ENCODE peak calls at places on chromosome 2, in nine cellular contexts. One of them, this sample, is unnamed.

GRCh38 chr2:15577071-15577706 is 14.5 kb upstream of the DDX1 start:
- DNase-seq in HCT116: peak; percentile 69
- DNase-seq in PC-3: peak; percentile 89
- DNase-seq in lower lobe of right lung: peak; percentile 80
- DNase-seq in brain microvascular endothelial cell: peak; percentile 88
- DNase-seq in astrocyte of the spinal cord: peak; percentile 78
- DNase-seq in IMR-90: peak; percentile 78
- DNase-seq in fibroblast of villous mesenchyme: peak; percentile 82
- DNase-seq in fibroblast of lung: peak; percentile 86
- DNase-seq in this sample: peak; percentile 86

GRCh38 chr2:26612522-26613240 is 28.5 kb downstream of the CIB4 start:
- DNase-seq in PC-3: no peak
- DNase-seq in lower lobe of right lung: no peak
- DNase-seq in HCT116: no peak
- DNase-seq in IMR-90: no peak
- DNase-seq in fibroblast of villous mesenchyme: no peak
- DNase-seq in fibroblast of lung: no peak
- DNase-seq in astrocyte of the spinal cord: no peak
- DNase-seq in brain microvascular endothelial cell: no peak
- DNase-seq in this sample: no peak

GRCh38 chr2:215758691-215759090 is 254.7 kb downstream of the MREG start:
- DNase-seq in PC-3: no peak
- DNase-seq in fibroblast of villous mesenchyme: no peak
- DNase-seq in HCT116: no peak
- DNase-seq in astrocyte of the spinal cord: peak; percentile 62
- DNase-seq in lower lobe of right lung: no peak
- DNase-seq in brain microvascular endothelial cell: no peak
- DNase-seq in IMR-90: peak; percentile 55
- DNase-seq in fibroblast of lung: no peak
- DNase-seq in this sample: no peak

GRCh38 chr2:189232759-189233406 is 53.3 kb upstream of the COL5A2 start:
- DNase-seq in fibroblast of villous mesenchyme: no peak
- DNase-seq in astrocyte of the spinal cord: no peak
- DNase-seq in fibroblast of lung: no peak
- DNase-seq in HCT116: no peak
- DNase-seq in IMR-90: no peak
- DNase-seq in brain microvascular endothelial cell: no peak
- DNase-seq in lower lobe of right lung: no peak
- DNase-seq in PC-3: no peak
- DNase-seq in this sample: no peak

GRCh38 chr2:219613671-219614070 is 13.8 kb upstream of the SLC4A3 start:
- DNase-seq in HCT116: no peak
- DNase-seq in brain microvascular endothelial cell: no peak
- DNase-seq in fibroblast of villous mesenchyme: no peak
- DNase-seq in lower lobe of right lung: no peak
- DNase-seq in IMR-90: no peak
- DNase-seq in PC-3: no peak
- DNase-seq in astrocyte of the spinal cord: no peak
- DNase-seq in fibroblast of lung: no peak
- DNase-seq in this sample: no peak

GRCh38 chr2:146940016-146940685 is 904.7 kb upstream of the ACVR2A start:
- DNase-seq in astrocyte of the spinal cord: no peak
- DNase-seq in IMR-90: no peak
- DNase-seq in fibroblast of lung: peak; percentile 85
- DNase-seq in PC-3: no peak
- DNase-seq in brain microvascular endothelial cell: no peak
- DNase-seq in lower lobe of right lung: no peak
- DNase-seq in HCT116: no peak
- DNase-seq in fibroblast of villous mesenchyme: peak; percentile 87
- DNase-seq in this sample: no peak

GRCh38 chr2:71711470-71711857 is 258.1 kb downstream of the DYSF start:
- DNase-seq in fibroblast of lung: peak; percentile 63
- DNase-seq in PC-3: peak; percentile 11
- DNase-seq in astrocyte of the spinal cord: no peak
- DNase-seq in brain microvascular endothelial cell: peak; percentile 25
- DNase-seq in fibroblast of villous mesenchyme: peak; percentile 14
- DNase-seq in lower lobe of right lung: no peak
- DNase-seq in HCT116: no peak
- DNase-seq in IMR-90: no peak
- DNase-seq in this sample: no peak

GRCh38 chr2:85291425-85292023 is 36.3 kb downstream of the TGOLN2 start:
- DNase-seq in lower lobe of right lung: no peak
- DNase-seq in fibroblast of lung: no peak
- DNase-seq in brain microvascular endothelial cell: no peak
- DNase-seq in HCT116: no peak
- DNase-seq in astrocyte of the spinal cord: no peak
- DNase-seq in PC-3: no peak
- DNase-seq in fibroblast of villous mesenchyme: no peak
- DNase-seq in IMR-90: no peak
- DNase-seq in this sample: no peak

GRCh38 chr2:205324355-205324754 is 357.9 kb upstream of the NRP2 start:
- DNase-seq in HCT116: no peak
- DNase-seq in lower lobe of right lung: no peak
- DNase-seq in brain microvascular endothelial cell: no peak
- DNase-seq in fibroblast of villous mesenchyme: no peak
- DNase-seq in IMR-90: no peak
- DNase-seq in astrocyte of the spinal cord: no peak
- DNase-seq in fibroblast of lung: no peak
- DNase-seq in PC-3: no peak
- DNase-seq in this sample: no peak

GRCh38 chr2:205321240-205321639 is 361.1 kb upstream of the NRP2 start:
- DNase-seq in fibroblast of villous mesenchyme: peak; percentile 14
- DNase-seq in PC-3: no peak
- DNase-seq in IMR-90: peak; percentile 58
- DNase-seq in astrocyte of the spinal cord: peak; percentile 14
- DNase-seq in fibroblast of lung: no peak
- DNase-seq in brain microvascular endothelial cell: peak; percentile 6
- DNase-seq in lower lobe of right lung: no peak
- DNase-seq in HCT116: no peak
- DNase-seq in this sample: no peak

GRCh38 chr2:205323929-205324328 is 358.4 kb upstream of the NRP2 start:
- DNase-seq in PC-3: peak; percentile 54
- DNase-seq in fibroblast of lung: peak; percentile 19
- DNase-seq in IMR-90: no peak
- DNase-seq in astrocyte of the spinal cord: no peak
- DNase-seq in fibroblast of villous mesenchyme: no peak
- DNase-seq in HCT116: no peak
- DNase-seq in brain microvascular endothelial cell: no peak
- DNase-seq in lower lobe of right lung: no peak
- DNase-seq in this sample: no peak
- TF ChIP-seq CTCF in PC-3: peak; percentile 65
- TF ChIP-seq CTCF in fibroblast of lung: peak; percentile 55
- TF ChIP-seq CTCF in IMR-90: peak; percentile 39
- TF ChIP-seq CTCF in astrocyte of the spinal cord: peak; percentile 56
- TF ChIP-seq CTCF in fibroblast of villous mesenchyme: peak; percentile 52
- TF ChIP-seq CTCF in HCT116: peak; percentile 49
- TF ChIP-seq CTCF in brain microvascular endothelial cell: peak; percentile 60
- TF ChIP-seq CTCF in lower lobe of right lung: no peak
- TF ChIP-seq CTCF in this sample: no peak

GRCh38 chr2:9781252-9781651 is 62.0 kb upstream of the TAF1B start:
- DNase-seq in fibroblast of lung: no peak
- DNase-seq in lower lobe of right lung: peak; percentile 23
- DNase-seq in fibroblast of villous mesenchyme: peak; percentile 30
- DNase-seq in HCT116: no peak
- DNase-seq in brain microvascular endothelial cell: no peak
- DNase-seq in IMR-90: no peak
- DNase-seq in PC-3: no peak
- DNase-seq in astrocyte of the spinal cord: no peak
- DNase-seq in this sample: no peak

GRCh38 chr2:9780368-9781130 is 62.7 kb upstream of the TAF1B start:
- DNase-seq in PC-3: no peak
- DNase-seq in brain microvascular endothelial cell: no peak
- DNase-seq in fibroblast of lung: no peak
- DNase-seq in HCT116: no peak
- DNase-seq in lower lobe of right lung: peak; percentile 36
- DNase-seq in astrocyte of the spinal cord: no peak
- DNase-seq in IMR-90: no peak
- DNase-seq in fibroblast of villous mesenchyme: no peak
- DNase-seq in this sample: no peak

GRCh38 chr2:9778471-9779402 is 64.5 kb upstream of the TAF1B start:
- DNase-seq in PC-3: no peak
- DNase-seq in HCT116: no peak
- DNase-seq in lower lobe of right lung: peak; percentile 40
- DNase-seq in fibroblast of lung: no peak
- DNase-seq in astrocyte of the spinal cord: no peak
- DNase-seq in IMR-90: no peak
- DNase-seq in brain microvascular endothelial cell: no peak
- DNase-seq in fibroblast of villous mesenchyme: no peak
- DNase-seq in this sample: no peak

GRCh38 chr2:9778012-9778411 is 65.3 kb upstream of the TAF1B start:
- DNase-seq in fibroblast of villous mesenchyme: no peak
- DNase-seq in HCT116: peak; percentile 28
- DNase-seq in lower lobe of right lung: peak; percentile 52
- DNase-seq in brain microvascular endothelial cell: no peak
- DNase-seq in fibroblast of lung: no peak
- DNase-seq in PC-3: peak; percentile 50
- DNase-seq in IMR-90: no peak
- DNase-seq in astrocyte of the spinal cord: no peak
- DNase-seq in this sample: no peak

DNA sequence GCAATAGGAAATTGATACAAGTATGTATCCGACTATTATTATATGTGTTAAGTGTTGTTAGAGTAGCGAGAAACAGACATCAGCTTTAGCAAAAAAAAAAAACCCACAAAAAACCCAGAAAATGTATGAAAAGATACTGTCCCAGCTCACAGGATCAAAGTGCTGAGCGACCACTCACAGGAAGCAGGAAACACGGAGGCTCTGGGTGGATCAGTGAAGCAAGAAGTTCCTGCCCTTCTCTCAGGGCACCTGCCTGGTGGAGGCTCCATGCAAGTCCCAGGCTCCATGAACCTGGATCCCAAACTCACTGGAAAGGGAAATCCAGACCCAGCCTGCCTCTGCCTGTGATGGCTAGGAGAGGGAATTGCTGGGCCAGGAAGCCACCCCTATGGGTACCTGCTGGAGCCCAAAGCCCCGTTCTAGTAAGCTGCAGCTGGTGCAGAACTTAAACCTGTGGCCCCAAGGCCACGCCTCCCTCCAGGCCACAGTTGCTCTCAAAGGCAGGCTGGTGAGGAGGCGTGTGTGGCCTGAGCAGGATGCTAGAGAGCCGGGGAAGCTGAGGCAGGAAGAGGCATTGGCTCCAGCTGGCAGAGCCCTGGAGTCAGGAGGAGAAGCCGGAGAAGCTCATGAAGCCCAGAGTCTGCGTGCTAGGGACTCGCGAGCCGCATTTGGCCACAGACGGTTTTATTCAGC is 63.6 kb upstream of the TAF1B start:
- DNase-seq in fibroblast of lung: no peak
- DNase-seq in fibroblast of villous mesenchyme: no peak
- DNase-seq in PC-3: no peak
- DNase-seq in brain microvascular endothelial cell: no peak
- DNase-seq in HCT116: no peak
- DNase-seq in lower lobe of right lung: peak; percentile 46
- DNase-seq in astrocyte of the spinal cord: no peak
- DNase-seq in IMR-90: no peak
- DNase-seq in this sample: no peak
- H3K4me3 ChIP-seq in fibroblast of lung: no peak overlapping the region
- H3K4me3 ChIP-seq in fibroblast of villous mesenchyme: no peak overlapping the region
- H3K4me3 ChIP-seq in PC-3: no peak overlapping the region
- H3K4me3 ChIP-seq in brain microvascular endothelial cell: no peak overlapping the region
- H3K4me3 ChIP-seq in HCT116: no peak overlapping the region
- H3K4me3 ChIP-seq in lower lobe of right lung: no peak overlapping the region
- H3K4me3 ChIP-seq in astrocyte of the spinal cord: no peak overlapping the region
- H3K4me3 ChIP-seq in IMR-90: no peak overlapping the region
- H3K4me3 ChIP-seq in this sample: no peak overlapping the region

DNA sequence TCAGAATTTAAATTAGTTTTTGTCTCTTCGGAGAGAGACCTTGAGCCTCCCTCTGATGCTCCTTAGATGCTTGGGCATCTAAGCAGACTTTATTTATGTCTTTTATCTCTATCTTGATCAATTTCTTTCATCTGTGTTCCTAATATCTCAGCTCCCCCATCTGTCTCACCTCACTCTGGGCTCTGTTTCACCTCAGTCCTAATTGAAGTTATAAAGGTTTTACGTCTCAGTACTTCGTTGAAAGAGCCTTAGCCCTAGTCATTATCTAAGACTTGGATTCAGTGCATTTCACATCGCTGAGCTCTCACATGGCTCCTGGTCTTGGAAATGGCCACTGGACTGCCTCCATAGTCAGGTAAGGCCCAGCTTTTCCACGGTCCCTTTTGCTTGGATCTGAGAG is 13.8 kb upstream of the CTLA4 start:
- DNase-seq in astrocyte of the spinal cord: no peak
- DNase-seq in lower lobe of right lung: no peak
- DNase-seq in IMR-90: no peak
- DNase-seq in HCT116: no peak
- DNase-seq in fibroblast of villous mesenchyme: no peak
- DNase-seq in brain microvascular endothelial cell: no peak
- DNase-seq in PC-3: no peak
- DNase-seq in fibroblast of lung: no peak
- DNase-seq in this sample: no peak
- TF ChIP-seq CTCF in astrocyte of the spinal cord: no peak
- TF ChIP-seq CTCF in lower lobe of right lung: no peak
- TF ChIP-seq CTCF in IMR-90: no peak
- TF ChIP-seq CTCF in HCT116: no peak
- TF ChIP-seq CTCF in fibroblast of villous mesenchyme: no peak
- TF ChIP-seq CTCF in brain microvascular endothelial cell: no peak
- TF ChIP-seq CTCF in PC-3: no peak
- TF ChIP-seq CTCF in fibroblast of lung: no peak
- TF ChIP-seq CTCF in this sample: no peak

GRCh38 chr2:36355157-36355889 is at the start of gene CRIM1:
- DNase-seq in lower lobe of right lung: peak; percentile 91
- DNase-seq in astrocyte of the spinal cord: peak; percentile 95
- DNase-seq in fibroblast of lung: peak; percentile 93
- DNase-seq in fibroblast of villous mesenchyme: peak; percentile 94
- DNase-seq in brain microvascular endothelial cell: peak; percentile 86
- DNase-seq in HCT116: peak; percentile 68
- DNase-seq in PC-3: peak; percentile 87
- DNase-seq in IMR-90: peak; percentile 91
- DNase-seq in this sample: peak; percentile 83

GRCh38 chr2:36356199-36356989 is 816 bp downstream of the CRIM1 start:
- DNase-seq in fibroblast of villous mesenchyme: peak; percentile 39
- DNase-seq in IMR-90: peak; percentile 34
- DNase-seq in fibroblast of lung: no peak
- DNase-seq in HCT116: no peak
- DNase-seq in PC-3: peak; percentile 25
- DNase-seq in brain microvascular endothelial cell: no peak
- DNase-seq in astrocyte of the spinal cord: no peak
- DNase-seq in lower lobe of right lung: peak; percentile 78
- DNase-seq in this sample: peak; percentile 47

GRCh38 chr2:36356990-36357505 is 1.5 kb downstream of the CRIM1 start:
- DNase-seq in brain microvascular endothelial cell: no peak
- DNase-seq in astrocyte of the spinal cord: no peak
- DNase-seq in PC-3: peak; percentile 91
- DNase-seq in fibroblast of villous mesenchyme: no peak
- DNase-seq in HCT116: no peak
- DNase-seq in fibroblast of lung: no peak
- DNase-seq in IMR-90: peak; percentile 50
- DNase-seq in lower lobe of right lung: no peak
- DNase-seq in this sample: no peak

GRCh38 chr2:36354816-36355156 is 792 bp upstream of the CRIM1 start:
- DNase-seq in HCT116: no peak
- DNase-seq in lower lobe of right lung: no peak
- DNase-seq in fibroblast of villous mesenchyme: no peak
- DNase-seq in brain microvascular endothelial cell: no peak
- DNase-seq in IMR-90: no peak
- DNase-seq in fibroblast of lung: no peak
- DNase-seq in PC-3: peak; percentile 21
- DNase-seq in astrocyte of the spinal cord: no peak
- DNase-seq in this sample: no peak

DNA sequence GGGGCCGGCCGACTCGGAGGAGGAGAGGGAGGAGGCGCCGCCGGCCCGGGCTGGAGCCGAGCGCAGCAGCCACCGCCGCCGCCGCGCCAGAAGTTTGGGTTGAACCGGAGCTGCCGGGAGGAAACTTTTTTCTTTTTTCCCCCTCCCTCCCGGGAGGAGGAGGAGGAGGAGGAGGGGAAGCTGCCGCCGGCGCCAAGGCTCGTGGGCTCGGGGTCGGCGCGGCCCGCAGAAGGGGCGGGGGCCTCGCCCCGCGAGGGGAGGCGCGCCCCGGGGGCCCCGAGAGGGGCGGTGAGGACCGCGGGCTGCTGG is 266 bp downstream of the CRIM1 start:
- DNase-seq in IMR-90: no peak
- DNase-seq in lower lobe of right lung: no peak
- DNase-seq in PC-3: no peak
- DNase-seq in fibroblast of lung: no peak
- DNase-seq in astrocyte of the spinal cord: no peak
- DNase-seq in brain microvascular endothelial cell: no peak
- DNase-seq in HCT116: no peak
- DNase-seq in fibroblast of villous mesenchyme: no peak
- DNase-seq in this sample: no peak
- H3K4me3 ChIP-seq in IMR-90: peak overlapping the region; percentile 70
- H3K4me3 ChIP-seq in lower lobe of right lung: peak overlapping the region; percentile 86
- H3K4me3 ChIP-seq in PC-3: peak overlapping the region; percentile 90
- H3K4me3 ChIP-seq in fibroblast of lung: peak overlapping the region; percentile 84
- H3K4me3 ChIP-seq in astrocyte of the spinal cord: peak overlapping the region; percentile 92
- H3K4me3 ChIP-seq in brain microvascular endothelial cell: peak overlapping the region; percentile 85
- H3K4me3 ChIP-seq in HCT116: peak overlapping the region; percentile 72
- H3K4me3 ChIP-seq in fibroblast of villous mesenchyme: peak overlapping the region; percentile 86
- H3K4me3 ChIP-seq in this sample: peak overlapping the region; percentile 84